ENCODE peak calls at places on chromosomes 5 and 9, in four cellular contexts. X, T, U and K are unnamed samples. For H3K4me1, the result is how much of the 10 kb centered on the place peaks cover.

GRCh38 chr5:1421521-1422341 is 23.5 kb downstream of the SLC6A3 start:
- DNase-seq in U (no peak), T (no peak), X (no peak), K (no peak)

GRCh38 chr5:113242481-113243348 is 192.1 kb downstream of the TSSK1B start:
- DNase-seq in X (no peak), T (no peak), U (no peak), K (no peak)

GRCh38 chr5:1771149-1772065 is 28.2 kb downstream of the MRPL36 start:
- DNase-seq in X (no peak), T (no peak), U (no peak), K (no peak)

GRCh38 chr5:63686938-63687337 is 275.3 kb downstream of the HTR1A start:
- DNase-seq in T (no peak), U (no peak), X (no peak), K (no peak)

GRCh38 chr9:72305102-72305546 is 59.9 kb downstream of the ZFAND5 start:
- DNase-seq in T (peak), X (peak), U (no peak), K (peak)

GRCh38 chr9:107667269-107667681 is 177.7 kb upstream of the KLF4 start:
- DNase-seq in X (no peak), U (no peak), T (no peak), K (no peak)

GRCh38 chr5:141654298-141654697 is 3.1 kb upstream of the FCHSD1 start:
- DNase-seq in T (no peak), X (no peak), U (peak), K (no peak)

GRCh38 chr5:60535198-60535597 is 164.8 kb downstream of the DEPDC1B start:
- DNase-seq in U (no peak), T (no peak), X (no peak), K (no peak)

GRCh38 chr5:39605145-39605544 is 180.4 kb upstream of the DAB2 start:
- DNase-seq in U (no peak), T (no peak), X (no peak), K (no peak)

GRCh38 chr5:172149073-172149472 is 39.0 kb downstream of the STK10 start:
- DNase-seq in U (peak), X (no peak), T (no peak), K (no peak)

GRCh38 chr9:114629563-114630090 is 18.5 kb downstream of the TMEM268 start:
- DNase-seq in U (no peak), T (no peak), X (no peak), K (no peak)

GRCh38 chr5:103667068-103667467 is 104.5 kb upstream of the NUDT12 start:
- DNase-seq in U (no peak), T (no peak), X (no peak), K (no peak)

GRCh38 chr9:136666364-136667216 is 3.9 kb downstream of the EGFL7 start:
- DNase-seq in U (no peak), T (peak), X (no peak), K (no peak)

GRCh38 chr9:114309096-114309495 is 13.8 kb upstream of the ORM1 start:
- DNase-seq in T (no peak), X (no peak), U (no peak), K (no peak)

GRCh38 chr9:37618817-37619216 is 26.4 kb upstream of the TOMM5 start:
- DNase-seq in T (no peak), X (no peak), U (no peak), K (no peak)

GRCh38 chr9:113566712-113567071 is 103.2 kb downstream of the RGS3 start:
- DNase-seq in X (peak), T (no peak), U (no peak), K (no peak)

GRCh38 chr5:55638455-55638854 is 73.7 kb downstream of the SLC38A9 start:
- DNase-seq in T (no peak), U (peak), X (no peak), K (no peak)

GRCh38 chr9:120935383-120935857 is 8.8 kb upstream of the TRAF1 start:
- DNase-seq in T (no peak), X (peak), U (peak), K (peak)
- H3K4me3 ChIP-seq in T (no peak), X (peak), U (no peak), K (no peak)

GRCh38 chr5:14440223-14440597 is 141.4 kb upstream of the OTULINL start:
- DNase-seq in T (peak), X (no peak), U (no peak), K (no peak)
- H3K4me1 ChIP-seq in T (half or more), X (under half), U (half or more), K (under half)

DNA sequence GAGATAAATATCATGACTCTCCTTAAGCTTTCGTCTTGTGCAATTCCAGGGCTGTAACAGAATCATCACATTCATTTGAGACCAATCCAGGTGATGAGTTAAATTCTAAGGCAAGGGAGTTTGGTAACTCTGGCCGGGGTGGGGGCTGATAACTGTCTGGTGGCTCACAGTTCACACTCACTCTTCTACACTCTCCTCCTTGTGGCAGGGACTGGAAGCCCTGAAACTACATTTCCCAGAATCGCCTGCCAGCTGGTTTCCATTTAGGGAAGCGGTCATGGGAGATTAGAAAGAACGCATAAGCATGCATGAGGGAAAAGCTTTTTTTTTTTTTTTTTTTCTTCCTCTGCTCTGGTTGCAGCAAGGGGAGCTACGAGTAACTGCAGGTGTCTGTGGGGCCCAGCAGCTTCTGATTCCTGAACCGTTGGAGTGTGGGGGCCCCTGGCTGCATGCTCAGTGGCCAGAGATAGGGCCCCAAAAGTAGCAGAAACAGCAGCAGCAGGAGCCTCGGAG is 154.8 kb upstream of the TBC1D2 start:
- DNase-seq in X (no peak), T (peak), U (no peak), K (peak)
- H3K4me3 ChIP-seq in X (no peak), T (no peak), U (no peak), K (no peak)

GRCh38 chr9:127938298-127938690 is 640 bp upstream of the DPM2 start:
- DNase-seq in T (no peak), X (no peak), U (no peak), K (no peak)
- H3K4me1 ChIP-seq in T (under half), X (under half), U (under half), K (under half)

GRCh38 chr5:181190711-181191525 is 14.1 kb downstream of the TRIM7 start:
- DNase-seq in U (no peak), T (peak), X (peak), K (peak)
- H3K4me3 ChIP-seq in U (peak), T (peak), X (peak), K (peak)

DNA sequence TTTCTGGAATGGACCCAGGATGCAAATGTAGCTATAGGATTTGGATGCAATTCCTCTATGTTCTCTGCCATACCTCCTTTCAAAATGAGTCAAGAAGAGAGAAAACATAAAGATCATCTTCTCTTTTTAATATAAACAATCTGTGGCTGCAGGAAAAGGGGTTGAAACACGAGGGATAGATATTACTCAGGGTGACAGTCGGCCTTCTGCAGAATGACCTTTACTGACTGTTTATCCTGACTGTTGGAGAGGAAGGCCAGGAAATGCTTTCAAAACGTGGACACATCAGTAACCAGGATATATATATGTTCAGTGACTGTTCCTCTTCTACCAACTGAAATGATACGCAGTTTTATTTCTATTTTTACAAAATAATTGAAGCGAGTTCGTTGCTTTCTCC is 44.4 kb downstream of the ACTBL2 start:
- DNase-seq in T (no peak), U (no peak), X (no peak), K (no peak)
- H3K4me1 ChIP-seq in T (under half), U (half or more), X (under half), K (under half)

GRCh38 chr5:9174446-9174845 is 371.4 kb downstream of the SEMA5A start:
- DNase-seq in T (no peak), U (no peak), X (no peak), K (no peak)
- H3K4me3 ChIP-seq in T (no peak), U (no peak), X (no peak), K (no peak)

DNA sequence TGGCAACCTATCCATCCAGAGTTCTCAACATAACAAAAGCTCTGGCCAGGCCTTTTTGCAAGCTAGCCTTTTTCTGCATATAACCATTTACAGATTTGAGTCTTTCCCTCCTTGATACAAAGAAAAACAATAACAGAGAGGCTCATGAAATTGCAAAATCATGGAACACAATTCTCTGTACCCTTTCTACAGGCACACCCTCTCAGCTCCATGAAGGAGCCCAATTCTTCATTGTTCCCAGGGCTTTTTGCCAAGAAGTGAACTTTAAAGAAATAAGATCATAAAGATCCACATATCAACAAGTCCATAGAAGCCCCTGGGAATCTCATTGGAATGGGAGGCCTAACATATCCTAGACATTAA is 124.0 kb upstream of the SLIT3 start:
- DNase-seq in T (no peak), X (no peak), U (no peak), K (no peak)
- H3K4me1 ChIP-seq in T (under half), X (under half), U (under half), K (under half)

GRCh38 chr5:95810305-95811125 is 12.0 kb downstream of the GLRX start:
- DNase-seq in X (no peak), T (no peak), U (no peak), K (no peak)

GRCh38 chr5:95806687-95807086 is 15.8 kb downstream of the GLRX start:
- DNase-seq in T (no peak), U (no peak), X (no peak), K (no peak)

GRCh38 chr5:95809414-95809960 is 13.0 kb downstream of the GLRX start:
- DNase-seq in X (no peak), T (no peak), U (no peak), K (no peak)

GRCh38 chr5:95808013-95808685 is 14.4 kb downstream of the GLRX start:
- DNase-seq in T (no peak), X (no peak), U (no peak), K (no peak)

GRCh38 chr5:95808686-95809413 is 13.7 kb downstream of the GLRX start:
- DNase-seq in T (no peak), U (no peak), X (peak), K (peak)
- H3K4me3 ChIP-seq in T (no peak), U (no peak), X (peak), K (no peak)

GRCh38 chr5:132461671-132462070 is 28.9 kb downstream of the IRF1 start:
- DNase-seq in T (no peak), X (no peak), U (no peak), K (no peak)
- H3K4me1 ChIP-seq in T (under half), X (under half), U (half or more), K (under half)